ENCODE peak calls at places on chromosome 20, in eight cellular contexts. T is AG04450, N is OCI-LY7, X is GM23338, V is lung, L is heart right ventricle, F is A549, G is astrocyte of the cerebellum. C is an unnamed sample.

GRCh38 chr20:10636326-10636818 is 37.4 kb downstream of the JAG1 start:
- DNase-seq in T (peak), N (no peak), X (no peak), V (no peak), L (no peak), F (no peak), G (peak), C (no peak)

GRCh38 chr20:50569864-50570836 is 60.0 kb downstream of the PTPN1 start:
- DNase-seq in T (no peak), N (peak), X (peak), V (no peak), L (no peak), F (no peak), G (no peak), C (no peak)

GRCh38 chr20:22862645-22863230 is 172.4 kb upstream of the SSTR4 start:
- DNase-seq in T (no peak), N (no peak), X (peak), V (no peak), L (peak), F (peak), G (no peak), C (no peak)

GRCh38 chr20:1437222-1437904 is 29.3 kb downstream of the NSFL1C start:
- DNase-seq in T (peak), N (peak), X (peak), V (peak), L (peak), F (peak), G (peak), C (peak)

GRCh38 chr20:36404435-36404978 is 98.4 kb downstream of the DLGAP4 start:
- DNase-seq in T (no peak), N (no peak), X (no peak), V (no peak), L (no peak), F (no peak), G (no peak), C (no peak)

GRCh38 chr20:48676125-48676524 is 151.7 kb downstream of the PREX1 start:
- DNase-seq in T (no peak), N (no peak), X (no peak), V (no peak), L (no peak), F (no peak), G (no peak), C (no peak)

GRCh38 chr20:11676618-11677289 is 240.9 kb upstream of the BTBD3 start:
- DNase-seq in T (peak), N (peak), X (peak), V (peak), L (peak), F (peak), G (peak), C (peak)

GRCh38 chr20:12924126-12924525 is 84.6 kb upstream of the SPTLC3 start:
- DNase-seq in T (no peak), N (no peak), X (no peak), V (no peak), L (no peak), F (no peak), G (no peak), C (no peak)

GRCh38 chr20:63657937-63658748 is at the start of gene RTEL1:
- DNase-seq in T (peak), N (peak), X (peak), V (peak), L (peak), F (peak), G (peak), C (peak)

GRCh38 chr20:38725458-38725958 is 1.2 kb downstream of the SLC32A1 start:
- DNase-seq in T (no peak), N (no peak), X (no peak), V (no peak), L (no peak), F (no peak), G (no peak), C (no peak)

GRCh38 chr20:38728237-38728761 is 4.0 kb downstream of the SLC32A1 start:
- DNase-seq in T (no peak), N (no peak), X (peak), V (no peak), L (no peak), F (no peak), G (no peak), C (no peak)

GRCh38 chr20:38727602-38728236 is 3.4 kb downstream of the SLC32A1 start:
- DNase-seq in T (no peak), N (no peak), X (no peak), V (no peak), L (no peak), F (no peak), G (no peak), C (no peak)

GRCh38 chr20:38725959-38726848 is 1.9 kb downstream of the SLC32A1 start:
- DNase-seq in T (no peak), N (no peak), X (peak), V (no peak), L (no peak), F (peak), G (peak), C (no peak)

GRCh38 chr20:38726849-38727601 is 2.7 kb downstream of the SLC32A1 start:
- DNase-seq in T (no peak), N (peak), X (peak), V (no peak), L (no peak), F (no peak), G (no peak), C (no peak)
- TF ChIP-seq CTCF in T (peak), N (peak), X (peak), V (no peak), L (no peak), F (no peak), G (peak), C (no peak)

GRCh38 chr20:57465943-57466342 is 59.0 kb downstream of the CTCFL start:
- DNase-seq in T (no peak), N (peak), X (no peak), V (no peak), L (no peak), F (no peak), G (no peak), C (no peak)
- TF ChIP-seq CTCF in T (no peak), N (peak), X (peak), V (no peak), L (no peak), F (no peak), G (no peak), C (no peak)

DNA sequence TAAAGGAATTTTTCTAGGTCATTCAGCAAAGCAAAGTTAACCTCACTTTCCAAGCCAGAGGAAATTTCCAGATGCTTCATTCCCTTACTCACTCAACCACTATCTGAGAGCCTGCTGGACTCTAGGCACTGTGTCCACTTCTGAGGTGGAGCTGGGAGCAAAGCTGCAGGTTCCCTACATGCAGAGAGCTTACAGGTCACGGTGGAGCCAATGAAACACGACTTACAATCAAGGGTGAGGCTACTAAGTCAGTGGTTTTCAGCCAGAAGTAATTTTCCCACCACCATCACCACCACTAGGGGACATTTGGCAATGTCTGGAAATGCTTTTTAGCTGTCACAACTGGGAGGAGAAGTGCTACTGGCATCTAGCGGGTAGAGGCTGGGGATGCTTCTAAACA is 34.5 kb upstream of the TSHZ2 start:
- DNase-seq in T (no peak), N (no peak), X (peak), V (no peak), L (no peak), F (no peak), G (no peak), C (no peak)
- TF ChIP-seq CTCF in T (no peak), N (peak), X (peak), V (no peak), L (no peak), F (no peak), G (peak), C (no peak)

GRCh38 chr20:62644044-62644795 is 1.9 kb downstream of the SLCO4A1 start:
- DNase-seq in T (no peak), N (no peak), X (no peak), V (no peak), L (no peak), F (no peak), G (no peak), C (no peak)

GRCh38 chr20:62643521-62644043 is 1.3 kb downstream of the SLCO4A1 start:
- DNase-seq in T (no peak), N (no peak), X (no peak), V (no peak), L (no peak), F (no peak), G (no peak), C (no peak)

GRCh38 chr20:62640870-62641748 is 1.2 kb upstream of the SLCO4A1 start:
- DNase-seq in T (no peak), N (no peak), X (no peak), V (no peak), L (no peak), F (no peak), G (no peak), C (no peak)

GRCh38 chr20:62642666-62643520 is 590 bp downstream of the SLCO4A1 start:
- DNase-seq in T (no peak), N (peak), X (peak), V (no peak), L (peak), F (no peak), G (no peak), C (no peak)

GRCh38 chr20:62641749-62642665 is at the start of gene SLCO4A1:
- DNase-seq in T (no peak), N (peak), X (peak), V (peak), L (peak), F (peak), G (no peak), C (no peak)
- TF ChIP-seq CTCF in T (no peak), N (no peak), X (no peak), V (no peak), L (no peak), F (no peak), G (no peak), C (no peak)

GRCh38 chr20:6184086-6184485 is 61.3 kb upstream of the FERMT1 start:
- DNase-seq in T (no peak), N (no peak), X (peak), V (no peak), L (no peak), F (no peak), G (no peak), C (no peak)
- TF ChIP-seq CTCF in T (no peak), N (peak), X (peak), V (no peak), L (no peak), F (no peak), G (peak), C (no peak)

DNA sequence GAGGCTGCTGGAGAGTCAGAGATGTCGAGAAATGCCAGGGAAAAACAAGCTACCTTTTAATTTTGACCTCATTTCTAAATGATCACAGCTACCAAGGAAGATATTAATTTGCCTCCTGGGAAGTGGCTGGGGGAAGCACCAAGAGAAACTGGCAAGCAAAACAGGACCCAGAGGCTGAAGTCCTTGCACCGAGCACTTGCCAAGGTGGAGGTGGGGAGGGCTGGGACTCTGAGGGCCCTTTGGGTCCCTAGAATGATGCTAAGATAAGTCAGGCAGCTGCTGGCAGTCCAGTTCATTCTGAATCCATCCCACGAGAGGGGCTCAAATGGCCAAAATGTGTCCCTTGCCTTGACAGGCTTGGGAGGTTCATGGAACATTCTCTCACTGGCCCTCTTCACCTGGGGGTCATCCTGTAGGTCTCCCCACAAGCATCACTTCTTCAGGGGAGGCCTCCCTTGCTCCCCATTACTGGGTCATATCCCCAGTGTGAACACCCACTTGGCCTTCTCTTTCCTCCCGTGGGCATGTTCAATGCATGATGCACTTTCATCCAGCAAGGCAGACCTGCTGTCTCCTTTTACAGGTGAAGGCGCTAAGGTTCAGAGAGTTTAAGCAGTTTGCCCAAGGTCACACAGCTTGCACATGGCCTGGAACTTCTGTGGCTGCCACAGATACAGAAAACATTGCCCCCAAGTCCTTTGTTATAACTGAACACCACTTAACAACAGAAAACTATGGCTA is 39.1 kb upstream of the BLCAP start:
- DNase-seq in T (no peak), N (no peak), X (no peak), V (no peak), L (no peak), F (no peak), G (no peak), C (no peak)
- TF ChIP-seq CTCF in T (no peak), N (no peak), X (no peak), V (no peak), L (no peak), F (no peak), G (no peak), C (no peak)

DNA sequence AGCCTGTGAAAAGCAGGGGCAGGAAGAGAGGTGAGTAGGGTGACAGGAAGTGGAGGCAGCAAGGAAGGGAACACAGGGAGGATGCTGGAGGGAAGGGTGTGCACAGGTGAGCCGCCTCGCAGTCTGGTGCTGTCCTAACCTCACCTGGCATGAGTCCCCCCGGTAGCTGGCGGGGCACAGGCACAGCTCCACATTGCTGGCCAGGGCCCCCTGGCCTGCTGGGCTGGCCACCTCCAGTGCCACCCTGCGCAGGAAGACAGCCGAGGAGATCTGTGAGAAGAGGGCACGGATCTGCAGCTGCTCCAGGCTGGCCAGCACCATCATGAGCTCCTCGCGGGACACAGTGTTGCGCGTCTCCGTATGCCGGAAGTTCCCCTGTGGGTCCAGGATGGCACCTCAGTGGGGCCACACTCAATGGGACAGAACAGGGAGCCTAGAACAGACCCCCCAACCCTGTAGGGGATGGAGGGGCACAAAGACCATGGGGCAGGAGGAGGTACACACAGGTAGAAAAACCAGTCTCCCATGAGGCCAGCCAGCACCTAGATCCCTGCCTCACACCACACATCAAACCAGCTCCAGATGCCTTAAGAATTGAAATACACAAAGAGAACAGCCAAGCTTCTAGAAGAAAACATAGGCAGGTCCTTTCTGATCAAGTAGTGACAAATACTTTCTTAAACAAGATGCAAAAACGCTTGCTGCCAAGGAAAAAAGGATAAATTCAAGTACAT is 22.5 kb downstream of the ADRM1 start:
- DNase-seq in T (no peak), N (no peak), X (no peak), V (no peak), L (no peak), F (no peak), G (no peak), C (no peak)
- TF ChIP-seq CTCF in T (no peak), N (no peak), X (no peak), V (no peak), L (no peak), F (no peak), G (no peak), C (no peak)

GRCh38 chr20:58963060-58963584 is 17.9 kb upstream of the NELFCD start:
- DNase-seq in T (no peak), N (no peak), X (no peak), V (no peak), L (no peak), F (no peak), G (no peak), C (no peak)
- TF ChIP-seq CTCF in T (no peak), N (no peak), X (no peak), V (no peak), L (no peak), F (no peak), G (no peak), C (no peak)